ENCODE peak calls at places on chromosomes 4 and X, in four cellular contexts. L, P, H and I are unnamed samples.

GRCh38 chr4:158621729-158622128 is 50.0 kb downstream of the C4orf46 start:
- DNase-seq in L (no peak), P (no peak), H (no peak), I (peak; percentile 79)

GRCh38 chr4:141713185-141713584 is 76.8 kb downstream of the IL15 start:
- DNase-seq in L (peak; percentile 28), P (no peak), H (no peak), I (no peak)

GRCh38 chr4:36043901-36044300 is 200.4 kb downstream of the ARAP2 start:
- DNase-seq in L (peak; percentile 86), P (no peak), H (no peak), I (peak; percentile 3)

GRCh38 chr4:54499308-54500074 is 158.3 kb upstream of the KIT start:
- DNase-seq in L (no peak), P (no peak), H (no peak), I (no peak)

GRCh38 chrX:38061335-38061734 is 55.0 kb downstream of the SYTL5 start:
- DNase-seq in L (peak; percentile 15), P (no peak), H (no peak), I (peak; percentile 36)

GRCh38 chr4:26568446-26568994 is 15.4 kb upstream of the TBC1D19 start:
- DNase-seq in L (peak; percentile 92), P (no peak), H (no peak), I (peak; percentile 81)

GRCh38 chrX:40083120-40083978 is 14.4 kb downstream of the BCOR start:
- DNase-seq in L (no peak), P (no peak), H (peak; percentile 66), I (no peak)

GRCh38 chrX:46573331-46573895 is at the start of gene CHST7:
- DNase-seq in L (peak; percentile 77), P (peak; percentile 34), H (peak; percentile 66), I (peak; percentile 31)

GRCh38 chr4:108118505-108118904 is 50.2 kb downstream of the LEF1 start:
- DNase-seq in L (peak; percentile 60), P (no peak), H (no peak), I (peak; percentile 75)

GRCh38 chr4:183636923-183637322 is 22.1 kb downstream of the RWDD4 start:
- DNase-seq in L (no peak), P (no peak), H (no peak), I (peak; percentile 60)

GRCh38 chrX:49070988-49071387 is 2.8 kb downstream of the PRAF2 start:
- DNase-seq in L (no peak), P (no peak), H (no peak), I (no peak)

GRCh38 chr4:15240764-15241163 is 187.1 kb upstream of the C1QTNF7 start:
- DNase-seq in L (peak; percentile 74), P (no peak), H (no peak), I (peak; percentile 72)

GRCh38 chr4:1554246-1554875 is 129.8 kb downstream of the FAM53A start:
- DNase-seq in L (no peak), P (no peak), H (no peak), I (no peak)
- H3K27me3 ChIP-seq in L (peaks cover 58% of the 10 kb centered on the region), P (no peaks in the 10 kb centered on the region), H (no peaks in the 10 kb centered on the region), I (no peaks in the 10 kb centered on the region)

GRCh38 chr4:152938237-152938969 is 2.3 kb downstream of the FHDC1 start:
- DNase-seq in L (no peak), P (no peak), H (no peak), I (no peak)
- H3K27me3 ChIP-seq in L (peaks cover 66% of the 10 kb centered on the region), P (no peaks in the 10 kb centered on the region), H (no peaks in the 10 kb centered on the region), I (no peaks in the 10 kb centered on the region)

GRCh38 chrX:133290076-133290475 is 71.9 kb upstream of the TFDP3 start:
- DNase-seq in L (no peak), P (no peak), H (no peak), I (no peak)
- H3K27me3 ChIP-seq in L (peaks cover 12% of the 10 kb centered on the region), P (no peaks in the 10 kb centered on the region), H (no peaks in the 10 kb centered on the region), I (no peaks in the 10 kb centered on the region)

DNA sequence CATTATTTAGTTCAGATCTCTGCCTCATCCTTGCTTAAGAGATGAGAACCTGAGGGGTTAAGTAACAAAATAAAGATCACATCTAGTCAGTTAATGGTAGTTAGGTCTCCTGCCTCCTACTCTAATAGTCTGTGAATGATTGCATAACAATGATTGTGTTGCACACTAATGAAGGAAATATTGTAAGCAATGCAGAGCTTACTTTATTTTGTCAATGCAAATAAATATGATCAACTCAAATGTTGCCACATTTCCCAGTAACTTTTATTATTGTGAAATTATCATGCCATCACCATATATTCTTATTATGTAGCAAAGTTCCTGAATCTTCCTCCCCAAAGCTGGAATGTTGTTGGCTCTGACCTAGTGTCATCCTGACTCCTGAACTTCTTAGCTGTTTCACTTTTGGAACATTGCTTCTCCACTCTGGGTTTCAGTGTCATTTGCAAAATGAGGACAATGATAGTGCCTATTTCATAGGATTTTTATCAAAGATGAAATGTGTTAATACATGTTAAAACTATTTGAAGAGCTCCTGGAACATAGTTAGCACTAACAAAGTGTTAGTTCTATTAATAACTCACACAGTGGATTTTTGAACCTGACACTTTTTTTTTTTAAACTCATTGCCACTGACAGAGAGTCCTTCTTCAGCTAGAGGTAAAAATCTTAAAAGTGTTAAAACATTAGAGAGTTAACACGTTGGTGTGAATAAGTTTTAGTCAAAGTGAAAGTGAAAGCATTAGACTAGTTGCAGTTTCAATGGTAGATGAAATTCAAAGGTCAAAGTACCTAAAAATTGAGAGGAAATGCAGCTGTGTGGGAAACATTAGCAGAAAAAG is 17.2 kb upstream of the GABRA4 start:
- DNase-seq in L (no peak), P (no peak), H (no peak), I (peak; percentile 7)
- H3K27me3 ChIP-seq in L (no peaks in the 10 kb centered on the region), P (no peaks in the 10 kb centered on the region), H (no peaks in the 10 kb centered on the region), I (no peaks in the 10 kb centered on the region)

GRCh38 chr4:13524504-13525243 is 19.6 kb downstream of the NKX3-2 start:
- DNase-seq in L (peak; percentile 78), P (no peak), H (no peak), I (no peak)

GRCh38 chr4:13522282-13523104 is 21.8 kb downstream of the NKX3-2 start:
- DNase-seq in L (no peak), P (no peak), H (no peak), I (no peak)

GRCh38 chr4:13523105-13523477 is 21.2 kb downstream of the NKX3-2 start:
- DNase-seq in L (no peak), P (no peak), H (no peak), I (no peak)

GRCh38 chr4:13525606-13526281 is 18.6 kb downstream of the NKX3-2 start:
- DNase-seq in L (no peak), P (no peak), H (no peak), I (no peak)

GRCh38 chr4:13523591-13524503 is 20.5 kb downstream of the NKX3-2 start:
- DNase-seq in L (no peak), P (no peak), H (no peak), I (no peak)
- H3K27me3 ChIP-seq in L (peaks cover 82% of the 10 kb centered on the region), P (peaks cover 31% of the 10 kb centered on the region), H (no peaks in the 10 kb centered on the region), I (peaks cover 69% of the 10 kb centered on the region)

GRCh38 chr4:37470243-37470642 is 215.9 kb downstream of the RELL1 start:
- DNase-seq in L (no peak), P (no peak), H (no peak), I (no peak)
- H3K27me3 ChIP-seq in L (no peaks in the 10 kb centered on the region), P (no peaks in the 10 kb centered on the region), H (no peaks in the 10 kb centered on the region), I (no peaks in the 10 kb centered on the region)

DNA sequence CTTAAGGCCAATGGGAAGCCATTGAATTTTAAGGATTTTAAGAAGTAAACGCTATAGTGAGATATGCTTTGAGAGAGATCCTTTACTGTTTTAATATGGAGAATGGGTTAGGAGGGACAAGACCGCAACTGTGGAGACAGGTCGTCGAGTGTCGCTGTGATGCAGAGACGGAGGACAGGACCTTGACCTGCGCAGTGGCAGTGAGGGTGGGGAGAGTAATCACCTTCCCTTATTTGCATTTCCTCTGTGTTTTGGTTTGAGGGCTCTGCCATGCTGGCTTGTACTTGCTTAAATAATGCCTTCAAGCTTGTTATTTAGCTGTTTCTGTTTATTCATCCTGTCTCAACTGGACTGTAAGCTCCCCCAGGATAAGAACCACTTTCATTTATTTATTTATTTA is 345.0 kb downstream of the FBXW7 start:
- DNase-seq in L (no peak), P (no peak), H (no peak), I (no peak)
- H3K27me3 ChIP-seq in L (no peaks in the 10 kb centered on the region), P (no peaks in the 10 kb centered on the region), H (no peaks in the 10 kb centered on the region), I (no peaks in the 10 kb centered on the region)

GRCh38 chrX:31580726-31581125 is 508.9 kb upstream of the FTHL17 start:
- DNase-seq in L (peak; percentile 67), P (no peak), H (no peak), I (peak; percentile 82)
- H3K27me3 ChIP-seq in L (no peaks in the 10 kb centered on the region), P (no peaks in the 10 kb centered on the region), H (no peaks in the 10 kb centered on the region), I (no peaks in the 10 kb centered on the region)